ENCODE peak calls at places on chromosomes 2 and 18, in five cellular contexts. R, I, Z, W and L are unnamed samples.

GRCh38 chr2:240586919-240587800 is 626 bp downstream of the CAPN10 start:
- DNase-seq in Z (peak; percentile 77), I (no peak), R (no peak), W (peak; percentile 51), L (peak; percentile 82)

GRCh38 chr2:214127178-214127970 is 283.5 kb upstream of the VWC2L start:
- DNase-seq in R (no peak), Z (peak; percentile 90), W (peak; percentile 55), I (no peak), L (peak; percentile 41)

GRCh38 chr2:8848328-8849100 is 11.1 kb upstream of the KIDINS220 start:
- DNase-seq in I (no peak), R (no peak), Z (no peak), W (peak; percentile 21), L (no peak)

GRCh38 chr2:9740382-9741040 is 102.8 kb upstream of the TAF1B start:
- DNase-seq in Z (no peak), W (no peak), R (no peak), I (no peak), L (no peak)

GRCh38 chr2:41782306-41783158 is 265.3 kb upstream of the PKDCC start:
- DNase-seq in W (peak; percentile 69), R (no peak), I (peak; percentile 56), Z (peak; percentile 58), L (peak; percentile 42)

GRCh38 chr2:4192119-4192518 is 488.7 kb downstream of the DCDC2C start:
- DNase-seq in Z (no peak), I (no peak), R (no peak), W (no peak), L (no peak)

GRCh38 chr2:43405829-43406228 is 179.4 kb upstream of the ZFP36L2 start:
- DNase-seq in W (no peak), Z (no peak), I (no peak), R (no peak), L (no peak)

GRCh38 chr18:22563098-22563707 is 145.5 kb upstream of the CTAGE1 start:
- DNase-seq in W (peak; percentile 93), I (peak; percentile 86), R (peak; percentile 50), Z (peak; percentile 72), L (peak; percentile 75)

GRCh38 chr2:145845207-145845894 is 1325.4 kb upstream of the ZEB2 start:
- DNase-seq in Z (no peak), I (no peak), R (no peak), W (no peak), L (no peak)

GRCh38 chr18:42048150-42048549 is 93.1 kb downstream of the PIK3C3 start:
- DNase-seq in Z (no peak), R (peak; percentile 21), W (peak; percentile 70), I (peak; percentile 63), L (no peak)

GRCh38 chr2:233713262-233713615 is 532 bp downstream of the UGT1A5 start:
- DNase-seq in Z (no peak), R (no peak), I (no peak), W (no peak), L (no peak)

GRCh38 chr18:8367217-8367988 is 241.8 kb upstream of the RAB12 start:
- DNase-seq in W (peak; percentile 49), R (no peak), Z (peak; percentile 91), I (peak; percentile 7), L (peak; percentile 90)

GRCh38 chr2:23449413-23449812 is 64.4 kb downstream of the KLHL29 start:
- DNase-seq in I (no peak), W (no peak), Z (no peak), R (no peak), L (no peak)

GRCh38 chr2:13006407-13006806 is 289.7 kb downstream of the TRIB2 start:
- DNase-seq in Z (no peak), R (no peak), W (no peak), I (no peak), L (no peak)

GRCh38 chr2:84486436-84487115 is 27.5 kb upstream of the SUCLG1 start:
- DNase-seq in W (peak; percentile 19), R (no peak), Z (no peak), I (peak; percentile 79), L (no peak)

GRCh38 chr2:16093639-16094447 is 153.5 kb downstream of the MYCN start:
- DNase-seq in I (no peak), W (no peak), R (no peak), Z (no peak), L (no peak)

GRCh38 chr2:187879491-187879890 is 325.3 kb upstream of the TFPI start:
- DNase-seq in Z (no peak), W (no peak), I (no peak), R (no peak), L (no peak)

GRCh38 chr2:239154971-239155805 is 245.6 kb downstream of the HDAC4 start:
- DNase-seq in W (no peak), R (no peak), I (no peak), Z (no peak), L (no peak)

GRCh38 chr2:136021406-136021805 is 36.0 kb upstream of the DARS1 start:
- DNase-seq in I (no peak), Z (no peak), W (no peak), R (no peak), L (no peak)

GRCh38 chr18:75880266-75880665 is 452.8 kb upstream of the SMIM21 start:
- DNase-seq in R (no peak), Z (no peak), I (no peak), W (no peak), L (no peak)

GRCh38 chr2:46749042-46749461 is 166.6 kb downstream of the MCFD2 start:
- DNase-seq in I (peak; percentile 83), Z (no peak), R (no peak), W (peak; percentile 90), L (no peak)

GRCh38 chr18:46510386-46510785 is 146.6 kb downstream of the LOXHD1 start:
- DNase-seq in W (no peak), I (no peak), Z (no peak), R (no peak), L (no peak)

GRCh38 chr2:9462313-9462712 is 12.0 kb upstream of the IAH1 start:
- DNase-seq in Z (no peak), I (no peak), R (no peak), W (no peak), L (no peak)

GRCh38 chr2:149648282-149649030 is 60.9 kb upstream of the MMADHC start:
- DNase-seq in I (peak; percentile 82), Z (no peak), W (peak; percentile 88), R (peak; percentile 79), L (no peak)

GRCh38 chr2:188869560-188869959 is 104.6 kb upstream of the COL3A1 start:
- DNase-seq in R (no peak), I (no peak), Z (peak; percentile 13), W (no peak), L (no peak)

GRCh38 chr2:157246212-157247067 is 11.1 kb upstream of the GALNT5 start:
- DNase-seq in I (peak; percentile 63), Z (peak; percentile 67), W (peak; percentile 91), R (peak; percentile 30), L (peak; percentile 64)

GRCh38 chr2:112155331-112156151 is 17.4 kb downstream of the FBLN7 start:
- DNase-seq in I (no peak), R (no peak), Z (no peak), W (no peak), L (no peak)

GRCh38 chr2:164843346-164843841 is 1.8 kb upstream of the COBLL1 start:
- DNase-seq in W (peak; percentile 52), I (no peak), Z (no peak), R (no peak), L (no peak)

GRCh38 chr2:68755071-68755470 is 20.5 kb downstream of the ARHGAP25 start:
- DNase-seq in I (no peak), R (no peak), W (no peak), Z (no peak), L (no peak)

GRCh38 chr18:6960656-6961055 is 156.9 kb downstream of the LAMA1 start:
- DNase-seq in W (peak; percentile 76), Z (no peak), I (no peak), R (peak; percentile 81), L (no peak)

GRCh38 chr18:12750076-12750707 is 47.4 kb downstream of the PSMG2 start:
- DNase-seq in W (no peak), Z (no peak), R (no peak), I (no peak), L (no peak)

GRCh38 chr2:98743835-98744234 is 12.9 kb upstream of the MGAT4A start:
- DNase-seq in R (no peak), W (no peak), I (no peak), Z (no peak), L (no peak)

GRCh38 chr2:127226520-127227263 is 6.6 kb upstream of the CYP27C1 start:
- DNase-seq in W (peak; percentile 99), R (no peak), I (peak; percentile 97), Z (no peak), L (no peak)
- H3K4me2 ChIP-seq in W (peak overlapping the region; percentile 89), R (peak overlapping the region; percentile 83), I (peak overlapping the region; percentile 84), Z (no peak overlapping the region), L (no peak overlapping the region)

GRCh38 chr2:128306081-128306930 is 12.4 kb downstream of the HS6ST1 start:
- DNase-seq in Z (peak; percentile 46), W (peak; percentile 86), R (peak; percentile 61), I (peak; percentile 86), L (peak; percentile 52)
- H3K4me1 ChIP-seq in Z (peaks cover 17% of the 10 kb centered on the region), W (peaks cover 27% of the 10 kb centered on the region), R (peaks cover 39% of the 10 kb centered on the region), I (peaks cover 38% of the 10 kb centered on the region), L (peaks cover 47% of the 10 kb centered on the region)

DNA sequence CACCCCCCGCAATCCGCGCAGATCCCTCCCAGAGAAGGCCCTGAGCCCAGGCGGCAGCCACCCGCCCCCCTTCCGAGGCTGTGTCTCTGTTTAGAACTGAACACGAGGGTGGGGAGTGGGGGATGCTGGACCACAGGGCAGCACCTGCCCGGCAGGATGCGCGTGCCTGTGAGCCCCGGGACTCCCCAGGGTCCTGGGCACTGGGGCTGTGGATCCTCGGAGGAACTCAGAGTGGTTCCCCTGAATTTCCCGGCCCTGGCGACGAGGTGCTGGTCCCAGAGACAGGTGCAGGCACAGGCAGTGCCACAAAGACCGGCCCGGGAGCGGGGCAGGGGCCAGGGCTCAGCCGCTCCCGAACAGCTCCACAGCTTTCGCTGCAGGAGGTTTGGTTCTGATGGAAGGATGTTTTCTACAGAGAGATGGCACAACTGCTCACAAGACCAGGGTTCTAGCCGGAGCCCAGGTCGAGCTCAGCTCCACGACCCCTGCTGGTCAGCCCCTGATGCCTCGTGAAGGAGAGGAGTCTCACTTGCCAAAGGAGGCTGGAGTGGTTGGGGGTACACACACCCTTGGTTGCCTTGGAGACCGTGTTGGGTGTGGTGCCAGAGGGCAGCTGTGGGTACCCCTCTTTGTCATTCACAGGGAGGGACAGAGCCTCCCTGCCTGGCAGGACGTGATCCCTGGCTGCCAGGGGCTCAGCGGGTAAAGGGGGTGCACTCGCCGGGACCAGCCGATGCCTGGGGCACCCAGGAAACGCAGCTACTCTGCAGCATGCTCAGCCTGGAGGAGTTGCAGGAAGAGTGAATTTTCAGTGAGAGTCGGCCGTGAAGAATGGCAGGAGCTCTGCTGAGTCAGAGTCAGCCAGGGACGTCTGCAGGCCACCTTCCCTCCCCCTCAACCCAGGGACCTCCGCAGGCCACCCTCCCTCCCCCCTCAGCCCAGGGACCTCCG is 4.4 kb upstream of the NEU4 start:
- DNase-seq in R (no peak), Z (peak; percentile 59), W (peak; percentile 21), I (peak; percentile 38), L (no peak)
- H3K4me2 ChIP-seq in R (peak overlapping the region; percentile 76), Z (peak overlapping the region; percentile 83), W (peak overlapping the region; percentile 69), I (peak overlapping the region; percentile 74), L (peak overlapping the region; percentile 38)

DNA sequence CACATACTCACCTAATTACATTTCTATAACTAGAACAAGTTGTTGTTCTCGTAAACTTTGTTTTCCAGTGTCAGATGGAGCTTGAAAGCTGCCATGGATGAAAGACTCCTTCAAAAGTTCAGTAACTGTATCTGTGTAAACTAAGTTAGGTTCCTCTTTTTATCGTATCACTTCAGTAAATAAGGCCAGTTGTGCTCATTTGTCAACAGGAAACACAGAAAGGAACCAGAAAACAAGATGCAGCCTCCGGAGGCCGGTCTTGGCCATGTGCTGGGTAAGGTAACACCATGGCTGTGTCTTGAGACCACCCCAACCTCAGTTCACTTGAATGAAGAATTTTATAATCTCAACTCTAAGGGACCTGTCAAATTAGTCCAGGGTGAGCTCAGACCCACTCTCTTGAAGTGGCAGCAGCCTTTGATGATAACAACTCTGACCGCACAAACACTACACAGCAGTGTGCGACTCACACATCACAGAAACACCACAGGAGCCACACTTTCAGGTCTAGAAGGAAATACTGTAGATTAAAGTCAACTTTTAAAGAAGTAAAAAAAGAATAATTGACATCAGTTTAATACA is 213.8 kb downstream of the AFF3 start:
- DNase-seq in W (no peak), Z (no peak), I (no peak), R (no peak), L (no peak)
- H3K4me1 ChIP-seq in W (no peaks in the 10 kb centered on the region), Z (no peaks in the 10 kb centered on the region), I (no peaks in the 10 kb centered on the region), R (peaks cover 5% of the 10 kb centered on the region), L (no peaks in the 10 kb centered on the region)